ENCODE peak calls at places on chromosomes 16 and 17, in seven cellular contexts. Y is non-pigmented ciliary epithelial cell; R is neural progenitor cell; J is caudate nucleus; D is T-cell; N is NCI-H2227 treated with DMSO at 0.1 percent for 48 hours; A is effector memory CD4-positive, alpha-beta T cell. Q is an unnamed sample.

GRCh38 chr17:40311575-40311974 is 2.6 kb downstream of the RARA start:
- DNase-seq in Y (no peak), R (no peak), J (no peak), D (no peak), N (no peak), A (no peak), Q (no peak)

GRCh38 chr17:76273435-76273921 is 8.3 kb downstream of the UBALD2 start:
- DNase-seq in Y (no peak), R (no peak), J (no peak), D (no peak), N (no peak), A (no peak), Q (no peak)

GRCh38 chr16:74871608-74872007 is 97.0 kb upstream of the FA2H start:
- DNase-seq in Y (no peak), R (no peak), J (no peak), D (no peak), N (no peak), A (no peak), Q (no peak)

GRCh38 chr17:21376835-21377690 is 906 bp downstream of the KCNJ12 start:
- DNase-seq in Y (no peak), R (no peak), J (no peak), D (no peak), N (no peak), A (no peak), Q (no peak)

GRCh38 chr17:46273541-46274236 is 21.2 kb upstream of the LRRC37A start:
- DNase-seq in Y (no peak), R (no peak), J (no peak), D (no peak), N (no peak), A (no peak), Q (no peak)

GRCh38 chr16:79707867-79708266 is 107.3 kb upstream of the MAF start:
- DNase-seq in Y (no peak), R (no peak), J (no peak), D (no peak), N (no peak), A (no peak), Q (no peak)

GRCh38 chr16:63057342-63057741 is 1021.1 kb upstream of the CDH8 start:
- DNase-seq in Y (no peak), R (no peak), J (no peak), D (no peak), N (no peak), A (no peak), Q (no peak)

GRCh38 chr17:73118876-73119485 is 26.5 kb upstream of the SLC39A11 start:
- DNase-seq in Y (no peak), R (no peak), J (no peak), D (no peak), N (peak), A (no peak), Q (no peak)

GRCh38 chr17:70483624-70484023 is 314.3 kb downstream of the KCNJ2 start:
- DNase-seq in Y (no peak), R (no peak), J (no peak), D (no peak), N (no peak), A (no peak), Q (no peak)

GRCh38 chr17:6903516-6903915 is 72.0 kb upstream of the TEKT1 start:
- DNase-seq in Y (no peak), R (no peak), J (no peak), D (no peak), N (no peak), A (no peak), Q (no peak)

GRCh38 chr16:57387598-57388354 is 15.5 kb downstream of the CX3CL1 start:
- DNase-seq in Y (no peak), R (no peak), J (no peak), D (no peak), N (no peak), A (no peak), Q (no peak)

GRCh38 chr17:56978441-56979090 is 635 bp downstream of the SCPEP1 start:
- DNase-seq in Y (no peak), R (no peak), J (no peak), D (no peak), N (no peak), A (no peak), Q (no peak)

GRCh38 chr16:66069576-66069975 is 296.9 kb upstream of the CDH5 start:
- DNase-seq in Y (no peak), R (no peak), J (no peak), D (no peak), N (no peak), A (no peak), Q (no peak)

GRCh38 chr17:4177732-4178131 is 34.7 kb downstream of the CYB5D2 start:
- DNase-seq in Y (no peak), R (no peak), J (no peak), D (no peak), N (no peak), A (no peak), Q (no peak)

GRCh38 chr17:46028969-46029565 is 30.0 kb downstream of the STH start:
- DNase-seq in Y (no peak), R (no peak), J (no peak), D (no peak), N (no peak), A (no peak), Q (no peak)

GRCh38 chr16:84247341-84247740 is 7.5 kb upstream of the KCNG4 start:
- DNase-seq in Y (no peak), R (no peak), J (no peak), D (no peak), N (no peak), A (no peak), Q (no peak)

GRCh38 chr17:751269-752001 is 629 bp downstream of the GEMIN4 start:
- DNase-seq in Y (no peak), R (peak), J (no peak), D (peak), N (no peak), A (peak), Q (no peak)

GRCh38 chr16:27258241-27258734 is 10.3 kb downstream of the NSMCE1 start:
- DNase-seq in Y (no peak), R (no peak), J (no peak), D (no peak), N (no peak), A (no peak), Q (peak)

GRCh38 chr17:27651411-27652345 is 20.7 kb downstream of the LGALS9 start:
- DNase-seq in Y (no peak), R (peak), J (peak), D (peak), N (no peak), A (peak), Q (no peak)

GRCh38 chr17:60506312-60506711 is 19.7 kb downstream of the APPBP2 start:
- DNase-seq in Y (peak), R (no peak), J (no peak), D (no peak), N (no peak), A (no peak), Q (no peak)

GRCh38 chr16:27303256-27304100 is 10.3 kb upstream of the IL4R start:
- DNase-seq in Y (no peak), R (no peak), J (no peak), D (no peak), N (no peak), A (no peak), Q (no peak)

GRCh38 chr17:74430706-74431567 is 951 bp upstream of the GPRC5C start:
- DNase-seq in Y (peak), R (peak), J (peak), D (no peak), N (no peak), A (no peak), Q (no peak)

GRCh38 chr16:66081967-66082366 is 284.5 kb upstream of the CDH5 start:
- DNase-seq in Y (peak), R (no peak), J (no peak), D (no peak), N (no peak), A (no peak), Q (peak)

GRCh38 chr16:75195811-75196790 is 10.9 kb downstream of the CTRB2 start:
- DNase-seq in Y (no peak), R (no peak), J (no peak), D (no peak), N (no peak), A (no peak), Q (no peak)

Q was measured in BJ.